ENCODE peak calls at places on chromosome 13, in ten cellular contexts. J is Peyer's patch, P is activated B cell treated with CpG ODN at 0.5 μM for 24 hours, E is HFFc6, T is PC-9, M is lung, F is mucosa of descending colon, A is tibial artery, G is foreskin fibroblast, I is MCF 10A. S is an unnamed sample.

GRCh38 chr13:44470623-44471562 is 97.3 kb downstream of the SERP2 start:
- DNase-seq in T (no peak), A (no peak), E (no peak), F (no peak), G (peak; percentile 30), I (peak; percentile 50), J (no peak), P (no peak), M (no peak), S (no peak)

GRCh38 chr13:110245421-110245899 is 61.5 kb downstream of the COL4A1 start:
- DNase-seq in G (peak; percentile 85), M (no peak), T (no peak), A (no peak), P (no peak), F (no peak), J (no peak), I (no peak), E (peak; percentile 38), S (no peak)

GRCh38 chr13:106536244-106537034 is 977 bp upstream of the EFNB2 start:
- DNase-seq in P (peak; percentile 85), M (peak; percentile 90), G (peak; percentile 97), T (peak; percentile 70), E (peak; percentile 59), I (peak; percentile 84), J (peak; percentile 84), F (peak; percentile 91), A (peak; percentile 88), S (peak; percentile 93)

GRCh38 chr13:106230450-106230849 is 305.0 kb downstream of the EFNB2 start:
- DNase-seq in A (no peak), P (no peak), J (no peak), T (peak; percentile 74), I (peak; percentile 84), F (no peak), M (no peak), E (peak; percentile 28), G (peak; percentile 72), S (no peak)

GRCh38 chr13:60329221-60329983 is 67.6 kb upstream of the TDRD3 start:
- DNase-seq in G (peak; percentile 15), F (no peak), M (peak; percentile 32), J (no peak), P (no peak), A (no peak), T (no peak), E (peak; percentile 34), I (peak; percentile 53), S (no peak)

GRCh38 chr13:99590519-99591011 is 89.3 kb downstream of the TM9SF2 start:
- DNase-seq in T (no peak), G (peak; percentile 42), E (peak; percentile 12), F (no peak), J (no peak), I (no peak), P (no peak), A (no peak), M (no peak), S (no peak)

GRCh38 chr13:113860051-113860471 is 3.8 kb downstream of the GAS6 start:
- DNase-seq in P (no peak), T (no peak), M (no peak), J (no peak), F (peak; percentile 80), G (no peak), E (no peak), A (peak; percentile 56), I (no peak), S (no peak)

GRCh38 chr13:109273326-109273751 is 513.0 kb downstream of the IRS2 start:
- DNase-seq in E (no peak), A (no peak), M (no peak), J (no peak), P (no peak), T (peak; percentile 72), G (peak; percentile 56), F (no peak), I (peak; percentile 74), S (no peak)

GRCh38 chr13:32033744-32034143 is 2.2 kb downstream of the FRY start:
- DNase-seq in T (peak; percentile 77), A (no peak), E (no peak), P (no peak), M (no peak), G (no peak), J (no peak), F (no peak), I (no peak), S (no peak)

GRCh38 chr13:73274147-73274546 is 215.3 kb downstream of the KLF5 start:
- DNase-seq in T (no peak), P (no peak), E (peak; percentile 64), J (no peak), F (no peak), M (no peak), G (no peak), I (no peak), A (no peak), S (no peak)

GRCh38 chr13:91079190-91079589 is 268.3 kb upstream of the MIR17HG start:
- DNase-seq in E (no peak), M (no peak), G (no peak), I (no peak), J (no peak), A (no peak), P (no peak), T (no peak), F (no peak), S (no peak)

GRCh38 chr13:19587635-19588300 is 26.4 kb upstream of the TPTE2 start:
- DNase-seq in A (no peak), G (peak; percentile 62), F (no peak), I (peak; percentile 59), E (peak; percentile 77), J (no peak), M (no peak), T (peak; percentile 45), P (no peak), S (no peak)

GRCh38 chr13:31035162-31035951 is 102.9 kb downstream of the TEX26 start:
- DNase-seq in M (no peak), F (no peak), A (no peak), T (no peak), E (no peak), I (no peak), G (peak; percentile 33), J (no peak), P (no peak), S (no peak)

GRCh38 chr13:51583875-51584730 is at the start of gene WDFY2:
- DNase-seq in F (peak; percentile 100), G (peak; percentile 100), A (peak; percentile 100), M (peak; percentile 100), I (peak; percentile 100), T (peak; percentile 98), E (peak; percentile 99), P (peak; percentile 100), J (peak; percentile 100), S (peak; percentile 100)
- TF ChIP-seq CTCF in F (no peak), G (no peak), A (no peak), M (no peak), I (no peak), T (peak; percentile 11), E (no peak), P (no peak), J (peak; percentile 12), S (no peak)

GRCh38 chr13:107912745-107913144 is 302.6 kb downstream of the LIG4 start:
- DNase-seq in A (no peak), P (no peak), I (no peak), M (no peak), J (no peak), F (no peak), T (no peak), E (no peak), G (no peak), S (no peak)
- TF ChIP-seq CTCF in A (no peak), P (no peak), I (no peak), M (no peak), J (no peak), F (no peak), T (no peak), E (no peak), G (no peak), S (no peak)

DNA sequence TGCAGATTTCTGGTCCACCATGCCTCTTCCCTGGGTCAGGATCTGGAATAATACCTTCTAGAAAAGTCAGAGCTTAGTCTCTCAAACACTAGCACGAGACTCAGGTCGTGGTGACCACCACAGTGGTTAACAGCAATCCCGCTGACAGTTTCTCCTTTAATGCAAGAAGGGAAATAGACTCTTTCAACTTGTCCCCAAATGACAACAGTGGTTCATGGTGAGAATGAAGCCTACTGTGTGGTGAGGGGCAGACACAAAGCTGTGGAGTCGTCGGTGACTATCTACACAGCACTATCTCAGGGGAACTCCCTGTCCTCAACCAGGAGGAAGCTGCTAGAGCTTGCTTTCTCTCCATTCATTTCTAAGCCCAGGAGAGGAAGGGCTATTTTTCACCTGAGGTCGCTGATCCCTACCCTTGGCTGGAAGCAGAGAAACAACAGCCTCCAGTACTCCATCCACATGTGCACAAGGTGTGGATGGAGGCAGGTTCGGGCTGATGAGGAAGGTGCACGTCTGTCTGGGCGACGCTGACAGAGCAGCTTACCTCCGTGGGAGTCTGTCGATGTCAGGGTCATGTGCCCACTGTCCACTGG is 72.4 kb downstream of the STK24 start:
- DNase-seq in E (no peak), J (peak; percentile 13), A (no peak), P (no peak), F (no peak), M (no peak), G (no peak), I (no peak), T (no peak), S (no peak)
- TF ChIP-seq CTCF in E (no peak), J (no peak), A (no peak), P (no peak), F (no peak), M (no peak), G (no peak), I (no peak), T (no peak), S (no peak)

GRCh38 chr13:45473627-45474026 is 8.9 kb downstream of the COG3 start:
- DNase-seq in F (no peak), G (no peak), A (no peak), E (no peak), I (no peak), P (no peak), J (no peak), M (no peak), T (no peak), S (no peak)
- TF ChIP-seq CTCF in F (no peak), G (no peak), A (no peak), E (peak; percentile 50), I (no peak), P (no peak), J (peak; percentile 46), M (no peak), T (peak; percentile 15), S (no peak)

GRCh38 chr13:24313449-24313848 is 4.1 kb downstream of the C1QTNF9 start:
- DNase-seq in I (peak; percentile 24), E (peak; percentile 25), F (no peak), A (no peak), G (peak; percentile 60), P (no peak), M (no peak), J (no peak), T (no peak), S (no peak)
- TF ChIP-seq CTCF in I (peak; percentile 12), E (peak; percentile 68), F (no peak), A (no peak), G (peak; percentile 20), P (no peak), M (no peak), J (no peak), T (peak; percentile 63), S (no peak)